ENCODE peak calls at places on chromosomes 12 and 14, in five cellular contexts. G is MCF 10A, Z is tibial nerve, I is IMR-90, B is BJ. F is an unnamed sample.
A peak's percentile ranks its signal among the peaks of the same experiment; 100 is the strongest.

GRCh38 chr14:100823488-100823887 is 2.4 kb upstream of the MEG3 start:
- DNase-seq in G (no peak), Z (no peak), I (no peak), B (no peak), F (no peak)

GRCh38 chr14:23362200-23362599 is 2.8 kb downstream of the EFS start:
- DNase-seq in G (no peak), Z (no peak), I (peak; percentile 45), B (no peak), F (no peak)

GRCh38 chr12:67714648-67715047 is 66.1 kb downstream of the DYRK2 start:
- DNase-seq in G (peak; percentile 23), Z (no peak), I (peak; percentile 40), B (no peak), F (no peak)

GRCh38 chr12:81502912-81503695 is 256.0 kb downstream of the PPFIA2 start:
- DNase-seq in G (peak; percentile 42), Z (no peak), I (peak; percentile 45), B (no peak), F (peak; percentile 67)

GRCh38 chr12:12885060-12885792 is 6.1 kb upstream of the GPRC5A start:
- DNase-seq in G (no peak), Z (no peak), I (no peak), B (no peak), F (no peak)

GRCh38 chr14:85317491-85318021 is 212.4 kb upstream of the FLRT2 start:
- DNase-seq in G (no peak), Z (no peak), I (peak; percentile 26), B (no peak), F (no peak)

GRCh38 chr12:106310687-106311086 is 8.2 kb downstream of the TCP11L2 start:
- DNase-seq in G (no peak), Z (no peak), I (no peak), B (no peak), F (no peak)

GRCh38 chr12:29320295-29321090 is 60.5 kb downstream of the ERGIC2 start:
- DNase-seq in G (peak; percentile 13), Z (no peak), I (peak; percentile 93), B (peak; percentile 51), F (peak; percentile 77)

GRCh38 chr12:106369624-106370346 is 12.2 kb downstream of the POLR3B start:
- DNase-seq in G (peak; percentile 72), Z (no peak), I (peak; percentile 88), B (peak; percentile 68), F (peak; percentile 70)

GRCh38 chr12:5784626-5785130 is 160.4 kb downstream of the ANO2 start:
- DNase-seq in G (no peak), Z (no peak), I (no peak), B (no peak), F (no peak)

GRCh38 chr12:68904351-68904982 is 28.5 kb downstream of the CPM start:
- DNase-seq in G (peak; percentile 15), Z (no peak), I (peak; percentile 10), B (no peak), F (no peak)

DNA sequence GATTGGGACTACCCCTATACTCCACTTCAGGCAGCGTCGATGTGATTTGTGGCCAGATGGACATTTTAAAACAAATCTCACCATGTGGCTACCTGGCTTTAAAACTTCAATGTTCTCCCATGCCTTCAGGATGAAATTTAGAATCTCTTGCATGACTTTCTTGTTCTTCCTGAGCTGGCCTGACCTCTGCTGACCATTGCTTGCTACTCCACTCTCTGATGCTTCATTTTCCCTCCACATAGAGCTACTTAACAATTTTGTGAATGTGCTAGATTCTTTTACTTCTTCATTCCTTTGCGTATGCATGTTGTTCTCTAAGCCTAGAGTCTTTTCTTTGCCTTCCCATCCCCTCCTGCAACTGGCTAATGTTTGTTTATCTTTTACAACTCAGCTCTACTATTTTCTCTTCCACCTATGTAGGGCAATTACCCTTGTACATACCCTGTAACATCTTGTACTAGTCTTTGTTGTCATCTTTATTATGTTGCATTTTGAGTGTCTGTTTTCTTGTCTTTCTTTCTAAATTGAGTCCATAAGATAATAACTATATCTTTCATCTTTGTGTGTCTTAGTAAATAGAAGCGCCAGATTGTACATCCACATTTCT is 41.2 kb downstream of the YLPM1 start:
- DNase-seq in G (peak; percentile 59), Z (no peak), I (peak; percentile 70), B (peak; percentile 13), F (no peak)
- TF ChIP-seq CTCF in G (peak; percentile 75), Z (peak; percentile 45), I (peak; percentile 73), B (peak; percentile 76), F (peak; percentile 57)

GRCh38 chr12:21065845-21066244 is 65.1 kb upstream of the SLCO1B1 start:
- DNase-seq in G (peak; percentile 14), Z (no peak), I (no peak), B (no peak), F (no peak)
- TF ChIP-seq CTCF in G (peak; percentile 14), Z (no peak), I (no peak), B (no peak), F (peak; percentile 9)

GRCh38 chr12:49020441-49020840 is 1.9 kb upstream of the PRKAG1 start:
- DNase-seq in G (no peak), Z (no peak), I (no peak), B (no peak), F (no peak)

GRCh38 chr12:49018282-49019119 is at the start of gene PRKAG1:
- DNase-seq in G (peak; percentile 96), Z (peak; percentile 92), I (peak; percentile 97), B (peak; percentile 88), F (peak; percentile 88)

GRCh38 chr12:49019120-49019430 is 499 bp upstream of the PRKAG1 start:
- DNase-seq in G (no peak), Z (no peak), I (no peak), B (no peak), F (no peak)

GRCh38 chr12:49021292-49021915 is 2.8 kb upstream of the PRKAG1 start:
- DNase-seq in G (no peak), Z (no peak), I (no peak), B (no peak), F (no peak)

DNA sequence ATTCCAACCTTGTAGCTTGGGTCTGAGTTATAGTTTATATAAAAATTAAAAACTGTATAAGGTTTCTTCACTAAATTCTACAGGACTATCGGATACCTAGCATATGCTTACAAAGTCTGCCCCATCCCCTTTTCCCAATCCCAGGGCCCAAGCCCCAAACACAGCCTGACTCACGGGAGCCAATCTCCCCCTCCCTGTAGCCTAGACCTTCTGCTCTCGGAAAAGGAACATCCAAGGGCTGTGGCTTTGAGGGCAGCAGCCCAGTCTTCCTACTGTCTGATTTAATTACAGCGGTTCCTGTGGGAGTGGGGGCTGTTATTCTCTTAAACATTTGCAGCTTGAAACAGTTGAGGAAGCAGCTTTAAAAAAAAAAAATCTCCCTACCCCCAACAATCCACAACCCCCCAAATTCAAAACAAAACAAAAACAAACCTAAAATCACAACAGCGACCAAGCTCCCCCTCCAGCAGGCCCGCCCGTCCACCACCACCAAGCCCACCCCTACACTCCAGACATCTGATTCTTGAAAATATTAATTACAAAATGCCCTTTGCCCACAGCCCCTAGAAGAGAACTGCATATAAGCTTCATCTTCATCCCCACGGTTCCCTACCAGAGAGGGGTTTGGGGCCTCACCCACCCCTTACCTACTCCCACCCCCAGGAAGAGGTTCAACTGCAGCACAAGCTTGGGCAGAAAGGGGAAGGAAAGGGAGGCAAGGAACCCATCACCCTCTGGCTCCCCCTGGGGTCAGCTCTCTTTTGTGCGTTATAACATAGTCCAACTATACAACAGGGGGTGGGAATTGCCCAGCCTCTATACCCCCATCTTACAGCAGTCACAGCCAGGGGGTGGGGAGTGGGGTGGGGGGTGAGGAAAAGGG is 1.1 kb upstream of the PRKAG1 start:
- DNase-seq in G (peak; percentile 41), Z (no peak), I (peak; percentile 23), B (no peak), F (no peak)
- TF ChIP-seq CTCF in G (no peak), Z (no peak), I (peak; percentile 41), B (peak; percentile 53), F (peak; percentile 55)

GRCh38 chr14:105456736-105457703 is 17.6 kb upstream of the CRIP2 start:
- DNase-seq in G (no peak), Z (no peak), I (no peak), B (no peak), F (no peak)
- TF ChIP-seq CTCF in G (no peak), Z (no peak), I (no peak), B (no peak), F (no peak)

GRCh38 chr12:130838284-130838950 is 633 bp downstream of the STX2 start:
- DNase-seq in G (peak; percentile 36), Z (no peak), I (no peak), B (no peak), F (no peak)

GRCh38 chr12:130839770-130840355 is 813 bp upstream of the STX2 start:
- DNase-seq in G (no peak), Z (no peak), I (no peak), B (no peak), F (no peak)

GRCh38 chr12:130835436-130835835 is 3.6 kb downstream of the STX2 start:
- DNase-seq in G (no peak), Z (no peak), I (no peak), B (no peak), F (no peak)

GRCh38 chr12:130835011-130835410 is 4.0 kb downstream of the STX2 start:
- DNase-seq in G (no peak), Z (no peak), I (no peak), B (no peak), F (no peak)

GRCh38 chr12:130838951-130839769 is at the start of gene STX2:
- DNase-seq in G (peak; percentile 79), Z (peak; percentile 83), I (peak; percentile 74), B (no peak), F (no peak)
- TF ChIP-seq CTCF in G (peak; percentile 23), Z (peak; percentile 23), I (peak; percentile 44), B (peak; percentile 52), F (peak; percentile 37)

GRCh38 chr12:6826125-6826733 is 2.0 kb upstream of the P3H3 start:
- DNase-seq in G (no peak), Z (no peak), I (no peak), B (no peak), F (no peak)

GRCh38 chr12:6824085-6824800 is 2.6 kb downstream of the GPR162 start:
- DNase-seq in G (no peak), Z (no peak), I (no peak), B (no peak), F (no peak)

GRCh38 chr12:6826734-6827436 is 1.3 kb upstream of the P3H3 start:
- DNase-seq in G (no peak), Z (no peak), I (no peak), B (no peak), F (no peak)

GRCh38 chr12:6824962-6825381 is 3.2 kb upstream of the P3H3 start:
- DNase-seq in G (peak; percentile 26), Z (no peak), I (peak; percentile 52), B (no peak), F (no peak)

DNA sequence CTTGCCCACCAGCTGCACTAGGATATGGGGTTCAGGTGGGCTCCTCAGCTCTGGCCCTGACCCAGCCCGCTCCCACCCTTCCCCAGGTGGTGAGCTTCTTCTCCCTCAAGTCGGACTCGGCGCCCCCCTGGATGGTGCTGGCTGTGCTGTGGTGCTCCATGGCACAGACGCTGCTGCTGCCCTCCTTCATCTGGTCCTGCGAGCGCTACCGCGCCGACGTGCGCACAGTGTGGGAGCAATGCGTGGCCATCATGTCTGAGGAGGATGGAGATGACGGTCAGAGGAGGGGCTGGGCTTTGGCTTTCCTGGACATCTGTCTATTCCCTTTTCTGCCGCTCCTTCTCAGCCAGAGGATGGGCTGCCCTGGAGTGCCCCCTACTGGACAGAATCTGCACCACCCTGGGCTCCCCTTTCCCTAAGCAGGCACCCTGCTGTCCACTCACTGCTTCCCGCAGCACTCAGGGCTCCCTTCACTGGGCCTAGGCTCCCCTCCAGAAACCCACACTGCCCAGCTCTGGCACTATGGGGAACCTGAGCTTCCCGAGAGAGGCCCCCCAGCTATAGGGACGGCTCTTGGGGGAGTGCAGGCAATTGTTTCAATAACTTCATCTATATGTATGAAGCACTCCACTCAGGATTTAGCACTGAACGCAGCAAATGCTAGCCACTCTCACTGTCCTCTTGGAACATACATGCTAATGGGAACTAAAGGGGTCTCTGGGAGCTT is 2.6 kb upstream of the P3H3 start:
- DNase-seq in G (peak; percentile 84), Z (peak; percentile 73), I (peak; percentile 84), B (no peak), F (no peak)
- TF ChIP-seq CTCF in G (peak; percentile 90), Z (peak; percentile 93), I (peak; percentile 97), B (peak; percentile 97), F (peak; percentile 92)